ENCODE peak calls at places on chromosome 21, in nine cellular contexts. One of them, this sample, is unnamed.

GRCh38 chr21:18772876-18773275 is 369.3 kb upstream of the TMPRSS15 start:
- DNase-seq in fibroblast of lung: no peak
- DNase-seq in KG1: no peak
- DNase-seq in iPS DF 6.9: no peak
- DNase-seq in GM04504: no peak
- DNase-seq in cardiac muscle cell: no peak
- DNase-seq in lower lobe of right lung: no peak
- DNase-seq in activated CD4-positive, alpha-beta memory T cell treated with anti-CD3 and anti-CD28 coated beads for 36 hours: no peak
- DNase-seq in activated CD4-positive, CD25-positive, alpha-beta regulatory T cell: no peak
- DNase-seq in this sample: no peak

GRCh38 chr21:33642896-33643657 is 776 bp downstream of the ITSN1 start:
- DNase-seq in activated CD4-positive, CD25-positive, alpha-beta regulatory T cell: peak
- DNase-seq in GM04504: no peak
- DNase-seq in lower lobe of right lung: peak
- DNase-seq in KG1: no peak
- DNase-seq in activated CD4-positive, alpha-beta memory T cell treated with anti-CD3 and anti-CD28 coated beads for 36 hours: peak
- DNase-seq in cardiac muscle cell: peak
- DNase-seq in iPS DF 6.9: no peak
- DNase-seq in fibroblast of lung: peak
- DNase-seq in this sample: peak

GRCh38 chr21:42212261-42212660 is 6.7 kb upstream of the ABCG1 start:
- DNase-seq in iPS DF 6.9: no peak
- DNase-seq in KG1: no peak
- DNase-seq in activated CD4-positive, alpha-beta memory T cell treated with anti-CD3 and anti-CD28 coated beads for 36 hours: no peak
- DNase-seq in GM04504: no peak
- DNase-seq in lower lobe of right lung: no peak
- DNase-seq in activated CD4-positive, CD25-positive, alpha-beta regulatory T cell: no peak
- DNase-seq in cardiac muscle cell: no peak
- DNase-seq in fibroblast of lung: no peak
- DNase-seq in this sample: no peak

GRCh38 chr21:26070822-26071425 is 99.6 kb downstream of the APP start:
- DNase-seq in fibroblast of lung: peak
- DNase-seq in lower lobe of right lung: peak
- DNase-seq in GM04504: peak
- DNase-seq in cardiac muscle cell: peak
- DNase-seq in KG1: no peak
- DNase-seq in activated CD4-positive, alpha-beta memory T cell treated with anti-CD3 and anti-CD28 coated beads for 36 hours: peak
- DNase-seq in activated CD4-positive, CD25-positive, alpha-beta regulatory T cell: no peak
- DNase-seq in iPS DF 6.9: no peak
- DNase-seq in this sample: no peak

GRCh38 chr21:24023936-24024335 is 1583.3 kb downstream of the MRPL39 start:
- DNase-seq in iPS DF 6.9: no peak
- DNase-seq in activated CD4-positive, alpha-beta memory T cell treated with anti-CD3 and anti-CD28 coated beads for 36 hours: no peak
- DNase-seq in lower lobe of right lung: no peak
- DNase-seq in activated CD4-positive, CD25-positive, alpha-beta regulatory T cell: no peak
- DNase-seq in KG1: no peak
- DNase-seq in fibroblast of lung: peak
- DNase-seq in cardiac muscle cell: no peak
- DNase-seq in GM04504: no peak
- DNase-seq in this sample: no peak

GRCh38 chr21:31218830-31219608 is 125.0 kb downstream of the TIAM1 start:
- DNase-seq in cardiac muscle cell: peak
- DNase-seq in lower lobe of right lung: peak
- DNase-seq in fibroblast of lung: peak
- DNase-seq in activated CD4-positive, CD25-positive, alpha-beta regulatory T cell: no peak
- DNase-seq in iPS DF 6.9: no peak
- DNase-seq in activated CD4-positive, alpha-beta memory T cell treated with anti-CD3 and anti-CD28 coated beads for 36 hours: peak
- DNase-seq in KG1: no peak
- DNase-seq in GM04504: no peak
- DNase-seq in this sample: peak

GRCh38 chr21:31802331-31802730 is 70.4 kb upstream of the SCAF4 start:
- DNase-seq in activated CD4-positive, CD25-positive, alpha-beta regulatory T cell: no peak
- DNase-seq in lower lobe of right lung: no peak
- DNase-seq in cardiac muscle cell: no peak
- DNase-seq in iPS DF 6.9: no peak
- DNase-seq in fibroblast of lung: no peak
- DNase-seq in KG1: no peak
- DNase-seq in activated CD4-positive, alpha-beta memory T cell treated with anti-CD3 and anti-CD28 coated beads for 36 hours: no peak
- DNase-seq in GM04504: no peak
- DNase-seq in this sample: no peak

GRCh38 chr21:45017376-45017960 is 56.9 kb upstream of the ADARB1 start:
- DNase-seq in iPS DF 6.9: no peak
- DNase-seq in activated CD4-positive, CD25-positive, alpha-beta regulatory T cell: no peak
- DNase-seq in fibroblast of lung: no peak
- DNase-seq in GM04504: no peak
- DNase-seq in cardiac muscle cell: no peak
- DNase-seq in lower lobe of right lung: no peak
- DNase-seq in activated CD4-positive, alpha-beta memory T cell treated with anti-CD3 and anti-CD28 coated beads for 36 hours: no peak
- DNase-seq in KG1: no peak
- DNase-seq in this sample: no peak

GRCh38 chr21:28767523-28767922 is 225.2 kb downstream of the LTN1 start:
- DNase-seq in fibroblast of lung: no peak
- DNase-seq in lower lobe of right lung: no peak
- DNase-seq in activated CD4-positive, alpha-beta memory T cell treated with anti-CD3 and anti-CD28 coated beads for 36 hours: peak
- DNase-seq in activated CD4-positive, CD25-positive, alpha-beta regulatory T cell: no peak
- DNase-seq in cardiac muscle cell: no peak
- DNase-seq in GM04504: no peak
- DNase-seq in KG1: no peak
- DNase-seq in iPS DF 6.9: no peak
- DNase-seq in this sample: no peak

GRCh38 chr21:32328595-32328994 is 29.9 kb downstream of the MRAP start:
- DNase-seq in activated CD4-positive, alpha-beta memory T cell treated with anti-CD3 and anti-CD28 coated beads for 36 hours: no peak
- DNase-seq in iPS DF 6.9: no peak
- DNase-seq in activated CD4-positive, CD25-positive, alpha-beta regulatory T cell: no peak
- DNase-seq in fibroblast of lung: peak
- DNase-seq in cardiac muscle cell: peak
- DNase-seq in KG1: no peak
- DNase-seq in GM04504: peak
- DNase-seq in lower lobe of right lung: no peak
- DNase-seq in this sample: no peak

GRCh38 chr21:17105972-17106371 is 406.9 kb upstream of the CXADR start:
- DNase-seq in KG1: no peak
- DNase-seq in lower lobe of right lung: no peak
- DNase-seq in GM04504: no peak
- DNase-seq in activated CD4-positive, CD25-positive, alpha-beta regulatory T cell: no peak
- DNase-seq in activated CD4-positive, alpha-beta memory T cell treated with anti-CD3 and anti-CD28 coated beads for 36 hours: no peak
- DNase-seq in fibroblast of lung: no peak
- DNase-seq in iPS DF 6.9: no peak
- DNase-seq in cardiac muscle cell: no peak
- DNase-seq in this sample: no peak

GRCh38 chr21:42068256-42068545 is 2.9 kb upstream of the UMODL1 start:
- DNase-seq in lower lobe of right lung: no peak
- DNase-seq in activated CD4-positive, CD25-positive, alpha-beta regulatory T cell: no peak
- DNase-seq in KG1: no peak
- DNase-seq in GM04504: no peak
- DNase-seq in cardiac muscle cell: no peak
- DNase-seq in activated CD4-positive, alpha-beta memory T cell treated with anti-CD3 and anti-CD28 coated beads for 36 hours: no peak
- DNase-seq in iPS DF 6.9: no peak
- DNase-seq in fibroblast of lung: no peak
- DNase-seq in this sample: no peak

GRCh38 chr21:37592496-37592895 is 225.9 kb downstream of the DYRK1A start:
- DNase-seq in fibroblast of lung: no peak
- DNase-seq in GM04504: no peak
- DNase-seq in activated CD4-positive, CD25-positive, alpha-beta regulatory T cell: no peak
- DNase-seq in cardiac muscle cell: no peak
- DNase-seq in iPS DF 6.9: no peak
- DNase-seq in KG1: no peak
- DNase-seq in activated CD4-positive, alpha-beta memory T cell treated with anti-CD3 and anti-CD28 coated beads for 36 hours: no peak
- DNase-seq in lower lobe of right lung: no peak
- DNase-seq in this sample: no peak

This sample was measured in stomach.